ENCODE peak calls at places on chromosomes 7 and 10, in five cellular contexts. P is cardiac muscle cell, R is choroid plexus epithelial cell, O is Peyer's patch, V is RWPE1. Z is an unnamed sample.

GRCh38 chr7:45143616-45144015 is 14.0 kb upstream of the RAMP3 start:
- DNase-seq in P (no peak), R (peak), O (no peak), V (peak), Z (no peak)

GRCh38 chr7:36749282-36749960 is 25.1 kb upstream of the AOAH start:
- DNase-seq in P (peak), R (peak), O (no peak), V (no peak), Z (no peak)

GRCh38 chr10:125662616-125663015 is 20.3 kb downstream of the TEX36 start:
- DNase-seq in P (no peak), R (peak), O (no peak), V (peak), Z (no peak)

GRCh38 chr10:21413680-21414079 is 111.8 kb downstream of the SKIDA1 start:
- DNase-seq in P (no peak), R (no peak), O (no peak), V (no peak), Z (no peak)

GRCh38 chr10:86779267-86780017 is 23.0 kb downstream of the BMPR1A start:
- DNase-seq in P (peak), R (peak), O (no peak), V (no peak), Z (no peak)

GRCh38 chr7:52498319-52498718 is 537.1 kb upstream of the POM121L12 start:
- DNase-seq in P (no peak), R (no peak), O (no peak), V (no peak), Z (no peak)

GRCh38 chr7:109259151-109259550 is 689.5 kb downstream of the DNAJB9 start:
- DNase-seq in P (no peak), R (no peak), O (no peak), V (no peak), Z (no peak)

GRCh38 chr10:63396123-63396719 is 69.6 kb downstream of the JMJD1C start:
- DNase-seq in P (peak), R (peak), O (no peak), V (no peak), Z (no peak)

GRCh38 chr7:12258074-12258473 is 47.0 kb downstream of the TMEM106B start:
- DNase-seq in P (no peak), R (no peak), O (no peak), V (no peak), Z (no peak)

GRCh38 chr10:58608356-58608755 is 95.7 kb downstream of the BICC1 start:
- DNase-seq in P (no peak), R (peak), O (no peak), V (no peak), Z (no peak)

GRCh38 chr10:123797813-123798212 is 93.8 kb downstream of the CPXM2 start:
- DNase-seq in P (no peak), R (no peak), O (no peak), V (no peak), Z (no peak)

GRCh38 chr7:39321245-39321644 is 245.0 kb upstream of the YAE1 start:
- DNase-seq in P (no peak), R (no peak), O (no peak), V (no peak), Z (no peak)

GRCh38 chr7:43872401-43873165 is 3.3 kb upstream of the MRPS24 start:
- DNase-seq in P (peak), R (peak), O (peak), V (peak), Z (no peak)

GRCh38 chr10:91201213-91201996 is 19.1 kb upstream of the PCGF5 start:
- DNase-seq in P (peak), R (peak), O (no peak), V (no peak), Z (peak)

GRCh38 chr10:31936933-31937332 is 8.3 kb upstream of the ARHGAP12 start:
- DNase-seq in P (no peak), R (no peak), O (no peak), V (no peak), Z (no peak)

GRCh38 chr7:18778594-18778993 is 283.0 kb downstream of the HDAC9 start:
- DNase-seq in P (peak), R (peak), O (no peak), V (no peak), Z (no peak)

GRCh38 chr7:30896783-30897617 is 14.7 kb upstream of the AQP1 start:
- DNase-seq in P (peak), R (peak), O (peak), V (no peak), Z (no peak)

GRCh38 chr7:20352573-20353304 is 22.0 kb downstream of the ITGB8 start:
- DNase-seq in P (no peak), R (no peak), O (no peak), V (peak), Z (no peak)

GRCh38 chr7:118590107-118590506 is 365.6 kb downstream of the ANKRD7 start:
- DNase-seq in P (no peak), R (peak), O (no peak), V (no peak), Z (no peak)

GRCh38 chr10:80614576-80615416 is 77.1 kb downstream of the SH2D4B start:
- DNase-seq in P (no peak), R (no peak), O (no peak), V (no peak), Z (no peak)

GRCh38 chr10:35341521-35341920 is 5.2 kb downstream of the CCNY start:
- DNase-seq in P (no peak), R (no peak), O (no peak), V (no peak), Z (no peak)

GRCh38 chr10:105063796-105064195 is 422.7 kb downstream of the SORCS3 start:
- DNase-seq in P (no peak), R (peak), O (peak), V (peak), Z (no peak)

GRCh38 chr10:688287-688620 is 1.2 kb downstream of the DIP2C start:
- DNase-seq in P (peak), R (peak), O (no peak), V (no peak), Z (no peak)

GRCh38 chr10:102411341-102412255 is 7.0 kb downstream of the PSD start:
- DNase-seq in P (no peak), R (no peak), O (no peak), V (no peak), Z (no peak)

GRCh38 chr7:324011-324410 is 34.0 kb downstream of the FOXL3 start:
- DNase-seq in P (no peak), R (no peak), O (no peak), V (no peak), Z (no peak)

GRCh38 chr10:47381427-47382379 is 2.4 kb downstream of the ZNF488 start:
- DNase-seq in P (no peak), R (no peak), O (no peak), V (no peak), Z (no peak)

GRCh38 chr7:192035-192649 is at the start of gene FAM20C:
- DNase-seq in P (peak), R (peak), O (peak), V (peak), Z (peak)

GRCh38 chr7:107579881-107580715 is at the start of gene BCAP29:
- DNase-seq in P (peak), R (peak), O (peak), V (no peak), Z (peak)
- TF ChIP-seq CTCF in P (peak), R (no peak), O (no peak), V (peak), Z (no peak)

GRCh38 chr10:49781247-49781646 is 19.1 kb upstream of the OGDHL start:
- DNase-seq in P (peak), R (peak), O (no peak), V (no peak), Z (no peak)

GRCh38 chr10:49778197-49778596 is 16.1 kb upstream of the OGDHL start:
- DNase-seq in P (no peak), R (no peak), O (no peak), V (no peak), Z (no peak)

GRCh38 chr10:49784631-49785030 is 22.5 kb upstream of the OGDHL start:
- DNase-seq in P (no peak), R (no peak), O (no peak), V (no peak), Z (no peak)

GRCh38 chr10:49783645-49784044 is 21.5 kb upstream of the OGDHL start:
- DNase-seq in P (no peak), R (no peak), O (no peak), V (no peak), Z (no peak)
- TF ChIP-seq CTCF in P (no peak), R (peak), O (no peak), V (no peak), Z (no peak)

GRCh38 chr10:97713828-97714400 is 384 bp downstream of the MARVELD1 start:
- DNase-seq in P (peak), R (peak), O (peak), V (peak), Z (peak)
- TF ChIP-seq CTCF in P (peak), R (peak), O (no peak), V (peak), Z (no peak)

GRCh38 chr10:51892965-51893658 is 193.7 kb upstream of the CSTF2T start:
- DNase-seq in P (peak), R (peak), O (no peak), V (no peak), Z (no peak)
- TF ChIP-seq CTCF in P (peak), R (peak), O (no peak), V (no peak), Z (no peak)

GRCh38 chr7:132760241-132760616 is 184.0 kb upstream of the PLXNA4 start:
- DNase-seq in P (no peak), R (no peak), O (no peak), V (no peak), Z (no peak)
- TF ChIP-seq CTCF in P (no peak), R (no peak), O (no peak), V (no peak), Z (no peak)

GRCh38 chr10:115125505-115125904 is 32.3 kb downstream of the ATRNL1 start:
- DNase-seq in P (no peak), R (peak), O (no peak), V (no peak), Z (no peak)

GRCh38 chr10:115129752-115130151 is 36.6 kb downstream of the ATRNL1 start:
- DNase-seq in P (peak), R (peak), O (no peak), V (peak), Z (no peak)
- TF ChIP-seq CTCF in P (peak), R (peak), O (no peak), V (peak), Z (no peak)

GRCh38 chr7:54837761-54838539 is 78.9 kb upstream of the SEC61G start:
- DNase-seq in P (no peak), R (no peak), O (no peak), V (no peak), Z (no peak)

GRCh38 chr7:54843961-54844360 is 85.0 kb upstream of the SEC61G start:
- DNase-seq in P (no peak), R (no peak), O (no peak), V (peak), Z (no peak)

GRCh38 chr7:54839538-54840213 is 80.7 kb upstream of the SEC61G start:
- DNase-seq in P (peak), R (peak), O (peak), V (peak), Z (no peak)

GRCh38 chr7:54838540-54838925 is 79.5 kb upstream of the SEC61G start:
- DNase-seq in P (no peak), R (no peak), O (no peak), V (no peak), Z (no peak)

GRCh38 chr7:54841772-54842707 is 83.0 kb upstream of the SEC61G start:
- DNase-seq in P (peak), R (peak), O (no peak), V (no peak), Z (no peak)
- TF ChIP-seq CTCF in P (peak), R (peak), O (no peak), V (peak), Z (no peak)

GRCh38 chr7:107890493-107890961 is 456 bp upstream of the DLD start:
- DNase-seq in P (no peak), R (no peak), O (no peak), V (no peak), Z (no peak)

GRCh38 chr7:107889992-107890391 is 991 bp upstream of the DLD start:
- DNase-seq in P (no peak), R (no peak), O (no peak), V (no peak), Z (no peak)

GRCh38 chr7:107891619-107892366 is 810 bp downstream of the DLD start:
- DNase-seq in P (peak), R (peak), O (no peak), V (peak), Z (no peak)

GRCh38 chr7:107890962-107891618 is at the start of gene DLD:
- DNase-seq in P (peak), R (peak), O (peak), V (peak), Z (peak)
- TF ChIP-seq CTCF in P (no peak), R (no peak), O (no peak), V (no peak), Z (no peak)

Z was measured in activated B cell treated with CpG ODN at 0.5 μM for 24 hours.